ENCODE peak calls at places on chromosome 14, in seven cellular contexts. Z, M, C, X, J, R and N are unnamed samples.

GRCh38 chr14:30770376-30770775 is 104.0 kb upstream of the COCH start:
- DNase-seq in M (no peak), R (no peak), J (no peak), X (no peak), C (no peak), Z (no peak), N (no peak)

GRCh38 chr14:29925106-29925722 is 2.4 kb downstream of the PRKD1 start:
- DNase-seq in J (peak), X (no peak), Z (no peak), M (no peak), C (no peak), R (no peak), N (peak)

GRCh38 chr14:64715628-64716412 is 11.6 kb downstream of the PLEKHG3 start:
- DNase-seq in X (no peak), J (no peak), Z (peak), R (peak), M (peak), C (no peak), N (peak)

GRCh38 chr14:93967637-93968250 is 8.6 kb downstream of the ASB2 start:
- DNase-seq in M (no peak), J (no peak), C (no peak), Z (no peak), R (peak), X (no peak), N (no peak)

GRCh38 chr14:99566009-99566389 is 38.0 kb downstream of the CCDC85C start:
- DNase-seq in R (no peak), C (no peak), X (no peak), J (no peak), M (no peak), Z (no peak), N (no peak)

GRCh38 chr14:102050625-102051024 is 36.2 kb downstream of the HSP90AA1 start:
- DNase-seq in Z (no peak), X (no peak), C (no peak), J (peak), R (peak), M (no peak), N (no peak)

GRCh38 chr14:90660865-90661570 is 155.2 kb downstream of the TTC7B start:
- DNase-seq in R (no peak), M (no peak), J (no peak), X (no peak), Z (no peak), C (no peak), N (peak)

GRCh38 chr14:68630081-68630571 is 162.7 kb downstream of the ZFP36L1 start:
- DNase-seq in M (no peak), R (no peak), Z (no peak), X (no peak), C (peak), J (no peak), N (no peak)

GRCh38 chr14:61911534-61911933 is 149.3 kb downstream of the SNAPC1 start:
- DNase-seq in Z (no peak), M (no peak), X (no peak), R (no peak), C (no peak), J (no peak), N (peak)

GRCh38 chr14:38992067-38992835 is 110.8 kb downstream of the SEC23A start:
- DNase-seq in J (no peak), R (no peak), Z (no peak), X (no peak), C (no peak), M (no peak), N (no peak)

GRCh38 chr14:52328286-52328685 is 14.2 kb downstream of the PTGER2 start:
- DNase-seq in X (no peak), J (no peak), R (no peak), C (no peak), M (no peak), Z (no peak), N (no peak)

GRCh38 chr14:98704441-98704840 is 567.6 kb downstream of the BCL11B start:
- DNase-seq in R (no peak), C (no peak), J (no peak), Z (no peak), X (no peak), M (no peak), N (no peak)

GRCh38 chr14:104693482-104694431 is 4.3 kb downstream of the INF2 start:
- DNase-seq in C (no peak), M (no peak), R (no peak), Z (no peak), J (no peak), X (no peak), N (no peak)

GRCh38 chr14:88987516-88987915 is 163.1 kb downstream of the TTC8 start:
- DNase-seq in C (no peak), M (no peak), J (no peak), R (no peak), X (no peak), Z (no peak), N (no peak)

GRCh38 chr14:91249841-91250616 is 5.5 kb upstream of the GPR68 start:
- DNase-seq in Z (no peak), X (peak), R (no peak), J (no peak), C (peak), M (no peak), N (no peak)

GRCh38 chr14:23351681-23352505 is 794 bp downstream of the SLC22A17 start:
- DNase-seq in X (no peak), R (peak), J (no peak), C (peak), Z (no peak), M (no peak), N (peak)

GRCh38 chr14:93059917-93060545 is 55.7 kb downstream of the ITPK1 start:
- DNase-seq in R (peak), Z (no peak), X (no peak), M (no peak), C (no peak), J (no peak), N (peak)

GRCh38 chr14:102699416-102700110 is 77.7 kb upstream of the TRAF3 start:
- DNase-seq in J (no peak), Z (no peak), M (no peak), X (no peak), C (no peak), R (no peak), N (no peak)

GRCh38 chr14:49861923-49862673 is 9.5 kb upstream of the NEMF start:
- DNase-seq in C (peak), X (peak), M (peak), J (peak), R (peak), Z (no peak), N (peak)

GRCh38 chr14:37985826-37986470 is 221.8 kb upstream of the SSTR1 start:
- DNase-seq in R (no peak), M (no peak), J (no peak), X (no peak), C (peak), Z (peak), N (peak)

GRCh38 chr14:30243805-30244204 is 315.2 kb upstream of the G2E3 start:
- DNase-seq in C (no peak), X (no peak), R (no peak), Z (no peak), M (no peak), J (peak), N (no peak)

GRCh38 chr14:91649930-91650329 is 82.0 kb downstream of the CATSPERB start:
- DNase-seq in X (no peak), R (no peak), C (no peak), M (peak), J (no peak), Z (peak), N (peak)

DNA sequence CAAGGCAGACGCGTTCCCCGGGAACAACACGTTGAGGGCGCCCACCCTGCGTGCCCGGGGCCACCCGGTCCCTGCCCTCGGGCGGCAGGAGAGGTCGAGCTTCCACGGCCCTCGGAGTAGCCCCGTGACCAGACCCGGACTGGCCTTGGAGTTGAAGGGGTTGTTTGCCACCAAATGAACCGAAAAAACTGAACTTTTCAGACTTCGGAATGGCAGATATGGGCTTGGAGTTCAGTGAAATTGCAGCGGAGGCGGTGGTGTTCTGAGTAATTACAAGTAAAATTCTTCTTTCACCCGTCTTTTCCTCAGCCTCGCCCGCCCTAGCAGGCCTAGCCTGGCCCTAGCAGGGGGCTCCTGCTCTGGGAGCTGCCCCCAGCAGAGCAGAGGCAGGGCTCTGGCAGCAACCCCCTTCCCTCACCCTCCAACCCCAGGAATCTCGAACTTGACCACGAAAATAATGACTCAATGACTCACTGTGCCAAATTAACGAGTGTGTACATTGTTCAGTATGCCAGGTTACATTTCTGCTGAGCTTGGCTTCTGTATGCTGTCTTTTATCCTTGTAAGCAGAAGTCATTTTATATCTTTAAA is 1.1 kb downstream of the PAPLN start:
- DNase-seq in R (peak), C (no peak), X (peak), Z (no peak), M (no peak), J (no peak), N (no peak)
- H3K4me3 ChIP-seq in R (peak), C (no peak), X (peak), Z (peak), M (peak), J (peak), N (peak)

GRCh38 chr14:54773171-54774006 is 129.2 kb downstream of the GCH1 start:
- DNase-seq in X (peak), C (peak), R (peak), Z (peak), J (peak), M (peak), N (peak)
- H3K4me3 ChIP-seq in X (no peak), C (peak), R (no peak), Z (no peak), J (no peak), M (no peak), N (no peak)

GRCh38 chr14:54173782-54174181 is 217.2 kb upstream of the BMP4 start:
- DNase-seq in Z (no peak), J (peak), C (no peak), X (no peak), R (no peak), M (no peak), N (no peak)
- H3K4me3 ChIP-seq in Z (no peak), J (no peak), C (no peak), X (no peak), R (no peak), M (no peak), N (no peak)

GRCh38 chr14:33191855-33192254 is 253.2 kb downstream of the NPAS3 start:
- DNase-seq in R (no peak), X (no peak), J (no peak), Z (no peak), M (no peak), C (no peak), N (no peak)

GRCh38 chr14:33186656-33187055 is 248.0 kb downstream of the NPAS3 start:
- DNase-seq in C (no peak), M (no peak), Z (no peak), R (no peak), J (no peak), X (no peak), N (no peak)

GRCh38 chr14:33184587-33184986 is 245.9 kb downstream of the NPAS3 start:
- DNase-seq in R (no peak), J (no peak), Z (no peak), C (no peak), M (no peak), X (no peak), N (peak)

GRCh38 chr14:33194551-33194950 is 255.9 kb downstream of the NPAS3 start:
- DNase-seq in C (no peak), M (no peak), R (no peak), J (no peak), X (no peak), Z (no peak), N (no peak)

DNA sequence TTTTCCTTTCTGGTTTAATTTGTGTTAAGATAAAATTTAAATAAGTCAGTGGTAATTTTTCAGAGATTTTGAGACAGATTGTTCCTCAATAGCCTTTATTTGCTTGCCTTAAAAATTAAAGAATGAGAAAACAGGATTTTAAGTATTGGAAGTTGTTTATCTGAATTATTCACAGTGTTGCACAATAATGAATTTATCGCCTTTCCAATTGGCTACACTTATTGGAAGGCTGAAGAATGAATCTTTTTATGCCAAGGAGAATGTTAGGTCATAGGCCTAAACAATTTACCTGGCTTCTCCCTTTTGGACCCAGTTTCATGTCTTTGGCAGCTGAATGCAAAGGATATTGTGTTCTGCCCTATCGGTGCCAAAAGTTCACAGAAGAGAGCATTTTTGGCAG is 250.2 kb downstream of the NPAS3 start:
- DNase-seq in C (no peak), X (no peak), R (no peak), J (no peak), Z (no peak), M (no peak), N (no peak)
- H3K4me3 ChIP-seq in C (no peak), X (no peak), R (no peak), J (no peak), Z (no peak), M (no peak), N (no peak)

DNA sequence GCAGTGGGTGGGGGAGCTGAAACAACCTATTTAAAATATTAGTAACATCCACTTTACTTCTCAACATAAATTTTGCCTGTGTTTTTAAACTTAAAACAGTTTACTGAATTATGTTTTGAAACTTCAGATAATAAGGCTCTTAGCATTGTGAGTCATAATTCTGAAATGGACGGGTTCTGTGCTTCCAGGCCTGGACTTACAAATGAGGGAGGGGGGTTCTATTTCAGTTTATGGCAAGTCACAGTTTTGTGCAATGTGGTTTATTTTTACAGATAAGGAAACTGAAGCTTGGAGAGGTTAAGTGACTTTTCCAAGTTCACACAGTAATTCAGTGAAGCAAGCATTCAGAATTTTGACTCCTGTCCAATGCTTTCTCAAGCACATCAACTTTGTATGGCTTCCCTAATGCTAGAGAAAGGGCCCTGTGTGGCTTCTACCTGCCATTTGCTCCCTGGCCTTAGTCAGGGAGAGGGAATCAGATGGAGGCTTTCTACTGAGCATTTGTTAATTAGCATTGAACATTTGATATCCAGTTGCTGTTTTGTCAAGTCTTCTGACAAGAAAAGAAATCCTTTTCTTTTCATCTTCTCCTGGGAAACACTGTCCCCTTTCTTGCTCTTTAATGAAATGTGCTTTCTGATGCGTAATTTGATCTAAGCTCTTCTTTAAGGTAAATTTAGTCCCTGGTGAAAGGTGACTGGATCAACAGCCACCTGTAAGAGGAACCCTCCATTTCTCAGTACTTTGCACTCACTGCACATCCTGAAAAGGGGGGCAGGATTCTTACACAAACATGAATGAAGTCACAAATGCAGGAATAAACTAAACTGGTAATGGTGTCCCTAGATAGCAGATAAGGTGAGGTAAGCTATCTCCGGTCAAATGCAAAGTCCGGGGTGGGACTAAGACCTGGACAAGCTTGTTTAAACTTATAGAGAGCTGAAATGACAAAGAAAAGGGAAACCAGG is 2.5 kb upstream of the SALL2 start:
- DNase-seq in R (no peak), J (no peak), M (no peak), C (peak), X (no peak), Z (no peak), N (peak)
- H3K4me3 ChIP-seq in R (no peak), J (no peak), M (no peak), C (no peak), X (no peak), Z (no peak), N (peak)

GRCh38 chr14:73995977-73996378 is 23.1 kb downstream of the ENTPD5 start:
- DNase-seq in M (no peak), R (no peak), X (no peak), C (no peak), Z (no peak), J (no peak), N (no peak)
- H3K4me3 ChIP-seq in M (no peak), R (peak), X (no peak), C (no peak), Z (no peak), J (no peak), N (no peak)

GRCh38 chr14:54440037-54440436 is 1.1 kb downstream of the CNIH1 start:
- DNase-seq in C (no peak), J (no peak), M (no peak), R (no peak), Z (no peak), X (no peak), N (no peak)

GRCh38 chr14:54435500-54435981 is 5.6 kb downstream of the CNIH1 start:
- DNase-seq in J (peak), X (no peak), M (no peak), R (no peak), Z (no peak), C (peak), N (no peak)

GRCh38 chr14:54440454-54440853 is 720 bp downstream of the CNIH1 start:
- DNase-seq in X (no peak), J (no peak), R (no peak), M (no peak), C (no peak), Z (no peak), N (no peak)

GRCh38 chr14:54440870-54441868 is at the start of gene CNIH1:
- DNase-seq in M (peak), X (peak), R (peak), C (peak), Z (peak), J (peak), N (peak)

DNA sequence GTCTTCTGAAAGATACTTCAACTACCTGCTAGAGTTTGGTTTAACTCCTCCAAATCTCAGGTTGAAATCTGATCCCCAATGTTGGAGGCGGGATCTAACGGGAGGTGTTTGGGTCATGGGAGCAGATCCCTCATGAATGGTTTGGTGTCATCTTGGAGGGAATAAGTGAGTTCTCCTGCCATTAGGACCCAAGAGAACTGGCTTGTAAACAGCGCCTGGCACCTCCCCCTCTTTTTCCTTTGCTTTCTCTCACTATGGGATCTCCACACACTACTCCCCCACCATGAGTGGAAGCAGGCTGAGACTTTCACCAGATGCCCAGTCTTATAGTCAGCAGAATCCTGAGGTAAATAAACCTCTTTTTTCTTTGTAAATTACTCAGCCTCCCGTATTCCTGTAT is 2.5 kb downstream of the CNIH1 start:
- DNase-seq in M (no peak), Z (no peak), J (no peak), R (no peak), C (no peak), X (no peak), N (peak)
- H3K4me3 ChIP-seq in M (no peak), Z (no peak), J (no peak), R (no peak), C (no peak), X (no peak), N (peak)

GRCh38 chr14:28765907-28766504 is 581 bp upstream of the FOXG1 start:
- DNase-seq in C (peak), R (no peak), J (no peak), X (no peak), Z (no peak), M (no peak), N (no peak)
- H3K4me3 ChIP-seq in C (peak), R (peak), J (peak), X (peak), Z (peak), M (peak), N (peak)